ENCODE peak calls at places on chromosomes 5 and 9, in eight cellular contexts. K is HL-60, I is lower leg skin, T is brain microvascular endothelial cell, W is fibroblast of pulmonary artery, C is cardiac muscle cell, H is fibroblast of villous mesenchyme, S is AG04450. D is an unnamed sample.

GRCh38 chr5:53041740-53042139 is 52.6 kb downstream of the ITGA2 start:
- DNase-seq in T (no peak), I (no peak), W (no peak), K (no peak), S (no peak), C (no peak), H (peak), D (no peak)

GRCh38 chr5:33336911-33337620 is 103.7 kb upstream of the TARS1 start:
- DNase-seq in C (no peak), T (no peak), S (no peak), K (no peak), I (no peak), H (no peak), W (peak), D (peak)

GRCh38 chr5:124906339-124907097 is 160.1 kb upstream of the ZNF608 start:
- DNase-seq in T (peak), W (peak), H (peak), C (peak), K (no peak), I (peak), S (peak), D (peak)

GRCh38 chr5:10689391-10690081 is 71.5 kb downstream of the DAP start:
- DNase-seq in H (peak), C (peak), T (peak), K (peak), S (no peak), W (peak), I (no peak), D (peak)

GRCh38 chr5:77282337-77283027 is 72.0 kb downstream of the PDE8B start:
- DNase-seq in I (no peak), S (peak), H (peak), K (no peak), C (no peak), T (peak), W (peak), D (peak)

GRCh38 chr9:94867842-94868312 is 141.4 kb downstream of the AOPEP start:
- DNase-seq in I (no peak), W (peak), T (peak), S (peak), C (no peak), H (peak), K (no peak), D (peak)

GRCh38 chr9:126158591-126159519 is 167.8 kb upstream of the MVB12B start:
- DNase-seq in H (no peak), W (no peak), K (no peak), T (no peak), C (no peak), S (no peak), I (peak), D (no peak)

GRCh38 chr5:90133941-90134340 is 275.6 kb downstream of the CETN3 start:
- DNase-seq in I (no peak), H (no peak), S (no peak), W (peak), T (no peak), K (no peak), C (no peak), D (no peak)

GRCh38 chr9:35490155-35490909 is 421 bp downstream of the RUSC2 start:
- DNase-seq in K (no peak), C (peak), T (no peak), H (no peak), S (no peak), W (no peak), I (peak), D (peak)

GRCh38 chr5:128538249-128539037 is 398 bp upstream of the FBN2 start:
- DNase-seq in I (no peak), K (peak), W (peak), H (peak), S (peak), C (peak), T (peak), D (peak)

GRCh38 chr5:138631204-138631928 is 56.2 kb upstream of the HSPA9 start:
- DNase-seq in H (no peak), I (no peak), K (no peak), C (no peak), T (no peak), S (no peak), W (no peak), D (no peak)

GRCh38 chr5:63820557-63820956 is 141.7 kb downstream of the HTR1A start:
- DNase-seq in K (no peak), H (no peak), T (no peak), S (no peak), I (no peak), W (no peak), C (peak), D (no peak)

GRCh38 chr5:178993955-178994579 is 1.1 kb downstream of the GRM6 start:
- DNase-seq in K (no peak), C (no peak), S (no peak), H (no peak), W (no peak), I (peak), T (no peak), D (no peak)

GRCh38 chr5:78495800-78496199 is 135.4 kb downstream of the SCAMP1 start:
- DNase-seq in H (no peak), S (no peak), T (no peak), K (no peak), I (no peak), W (peak), C (no peak), D (no peak)

GRCh38 chr9:115992834-115993233 is 160.8 kb upstream of the PAPPA start:
- DNase-seq in W (peak), K (no peak), C (no peak), H (no peak), I (no peak), T (peak), S (peak), D (peak)

GRCh38 chr9:133471551-133472276 is 7.2 kb downstream of the SLC2A6 start:
- DNase-seq in W (no peak), K (no peak), T (no peak), S (no peak), I (no peak), C (no peak), H (no peak), D (no peak)

GRCh38 chr5:73818357-73818756 is 192.4 kb downstream of the ARHGEF28 start:
- DNase-seq in W (peak), H (no peak), I (no peak), K (no peak), S (peak), T (peak), C (no peak), D (peak)

GRCh38 chr5:54844905-54845566 is 140.4 kb downstream of the ESM1 start:
- DNase-seq in H (peak), K (no peak), I (no peak), W (peak), T (no peak), S (peak), C (peak), D (peak)

GRCh38 chr5:127440831-127441230 is 76.6 kb upstream of the PRRC1 start:
- DNase-seq in K (no peak), H (peak), I (no peak), C (no peak), T (peak), S (no peak), W (no peak), D (peak)

GRCh38 chr9:14909631-14910177 is 524 bp downstream of the FREM1 start:
- DNase-seq in T (no peak), H (no peak), S (no peak), I (no peak), W (no peak), K (no peak), C (peak), D (no peak)

GRCh38 chr5:11050596-11051304 is 289.7 kb upstream of the DAP start:
- DNase-seq in C (no peak), H (peak), S (no peak), I (no peak), W (no peak), K (no peak), T (no peak), D (peak)

GRCh38 chr5:81428866-81429265 is 34.9 kb upstream of the ACOT12 start:
- DNase-seq in T (no peak), K (no peak), W (peak), S (no peak), C (no peak), H (no peak), I (no peak), D (no peak)

GRCh38 chr5:173786296-173787187 is 101.6 kb upstream of the CPEB4 start:
- DNase-seq in T (no peak), C (no peak), I (no peak), K (peak), H (no peak), W (no peak), S (no peak), D (no peak)

GRCh38 chr5:67238191-67238590 is 41.6 kb upstream of the CD180 start:
- DNase-seq in T (no peak), S (no peak), I (no peak), C (no peak), W (no peak), K (no peak), H (peak), D (no peak)

GRCh38 chr9:4836676-4837075 is 43.9 kb downstream of the RCL1 start:
- DNase-seq in H (peak), C (no peak), W (no peak), K (no peak), T (peak), I (no peak), S (no peak), D (peak)

GRCh38 chr9:23005061-23005690 is 558.6 kb downstream of the DMRTA1 start:
- DNase-seq in H (no peak), S (no peak), C (peak), W (no peak), K (no peak), T (no peak), I (no peak), D (peak)

GRCh38 chr5:163571755-163572154 is 66.3 kb downstream of the MAT2B start:
- DNase-seq in S (peak), W (peak), H (peak), C (no peak), I (no peak), T (peak), K (no peak), D (peak)

GRCh38 chr5:153907170-153907775 is 131.4 kb downstream of the FAM114A2 start:
- DNase-seq in I (no peak), K (no peak), T (no peak), H (no peak), W (no peak), C (no peak), S (no peak), D (no peak)
- TF ChIP-seq CTCF in I (no peak), K (no peak), T (no peak), H (no peak), W (no peak), C (no peak), S (no peak), D (no peak)

GRCh38 chr9:110578575-110578895 is 1.0 kb downstream of the SVEP1 start:
- DNase-seq in K (no peak), S (no peak), I (no peak), H (no peak), W (no peak), T (no peak), C (no peak), D (no peak)

GRCh38 chr9:110578896-110579752 is at the start of gene SVEP1:
- DNase-seq in W (peak), S (no peak), H (peak), K (peak), C (peak), I (peak), T (peak), D (peak)

GRCh38 chr9:110573305-110573704 is 6.2 kb downstream of the SVEP1 start:
- DNase-seq in H (no peak), W (no peak), S (no peak), C (no peak), T (no peak), I (no peak), K (no peak), D (no peak)

GRCh38 chr9:110575169-110575568 is 4.4 kb downstream of the SVEP1 start:
- DNase-seq in H (no peak), T (no peak), I (no peak), S (no peak), C (no peak), W (no peak), K (no peak), D (no peak)

DNA sequence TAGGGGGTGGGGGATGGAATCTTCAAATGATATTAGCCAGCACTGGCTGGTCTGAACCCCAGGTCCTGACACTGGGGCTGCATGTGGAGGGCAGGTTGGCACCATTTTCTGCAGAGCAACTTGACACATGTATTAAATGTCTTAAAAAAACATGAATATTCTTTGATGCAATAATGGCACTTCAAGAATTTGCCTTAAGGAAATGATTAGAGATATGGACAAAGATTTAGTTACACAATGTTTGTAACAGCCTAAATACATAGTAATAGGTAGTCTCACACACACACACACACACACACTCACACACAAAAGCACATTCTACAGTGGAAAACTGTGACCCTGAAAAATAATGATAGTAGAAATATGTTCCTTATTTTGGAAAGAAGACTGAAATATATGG is 3.6 kb downstream of the SVEP1 start:
- DNase-seq in W (peak), S (no peak), H (no peak), C (no peak), I (no peak), K (no peak), T (no peak), D (peak)
- H3K4me3 ChIP-seq in W (peak), S (peak), H (peak), C (no peak), I (no peak), K (no peak), T (no peak), D (no peak)

DNA sequence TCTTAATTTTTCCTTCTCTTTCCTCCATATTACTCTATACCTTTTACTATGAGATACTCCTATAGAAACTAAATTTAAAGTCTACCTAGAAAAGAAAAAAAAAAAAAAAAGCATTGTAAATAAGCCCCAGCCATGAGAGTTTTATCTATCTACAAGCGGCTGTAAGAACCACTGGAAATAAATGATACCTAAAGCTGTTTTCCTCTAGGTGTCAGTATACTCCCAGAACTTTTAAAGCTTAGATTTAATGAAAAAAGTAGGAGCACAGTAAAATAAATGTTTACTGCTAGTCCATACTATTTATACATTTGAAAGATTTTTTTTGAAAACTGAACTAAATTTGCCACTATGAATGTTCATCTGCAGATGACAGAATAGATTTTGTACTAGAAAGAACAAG is 26.2 kb downstream of the TYRP1 start:
- DNase-seq in H (peak), W (peak), T (no peak), C (peak), K (no peak), S (no peak), I (no peak), D (peak)
- TF ChIP-seq CTCF in H (peak), W (peak), T (peak), C (peak), K (no peak), S (peak), I (no peak), D (peak)

DNA sequence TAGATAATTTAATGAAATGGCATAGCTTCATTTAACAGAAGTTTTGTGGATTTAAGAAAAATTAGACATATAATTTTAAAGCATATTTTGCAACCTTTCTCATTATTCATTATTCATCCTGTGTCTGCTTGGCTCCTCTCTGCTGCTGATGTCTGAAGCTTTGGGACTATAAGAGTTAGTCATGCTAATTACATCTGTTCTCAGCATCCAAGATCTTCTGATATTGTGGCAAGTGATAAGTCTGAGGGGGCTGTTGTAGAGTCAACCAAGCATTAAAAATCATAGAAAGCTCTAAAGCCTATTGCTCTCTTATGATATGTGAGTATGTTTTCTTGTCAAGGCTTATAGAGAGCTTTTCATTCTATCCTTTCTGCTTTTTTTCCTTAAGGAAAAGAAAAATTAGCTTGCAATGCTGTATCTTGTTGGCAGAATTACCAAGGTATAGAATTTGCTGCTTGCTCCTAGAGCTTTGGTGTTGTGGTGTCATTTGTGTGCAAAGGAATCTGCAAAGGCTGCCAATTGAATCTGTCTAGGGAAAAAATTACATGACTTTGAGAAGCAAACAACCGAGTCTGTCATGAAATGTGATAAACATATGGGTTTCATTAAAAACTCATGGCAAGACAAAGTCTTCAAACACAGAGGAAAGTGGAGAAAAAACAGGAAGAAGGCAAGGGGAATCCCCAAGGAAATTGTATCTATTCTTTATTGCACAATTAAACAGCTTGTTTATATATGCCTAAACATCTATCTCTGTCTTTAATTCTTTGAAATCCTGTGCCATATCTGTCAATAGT is 156.1 kb upstream of the DAB2 start:
- DNase-seq in I (no peak), T (peak), C (no peak), H (peak), W (peak), K (no peak), S (no peak), D (peak)
- H3K4me3 ChIP-seq in I (no peak), T (no peak), C (no peak), H (no peak), W (no peak), K (no peak), S (no peak), D (no peak)

GRCh38 chr9:32550609-32551490 is 1.3 kb upstream of the SMIM27 start:
- DNase-seq in S (peak), T (peak), I (peak), W (peak), C (peak), H (peak), K (peak), D (peak)
- TF ChIP-seq CTCF in S (peak), T (no peak), I (no peak), W (no peak), C (peak), H (no peak), K (no peak), D (peak)

GRCh38 chr9:91820949-91821880 is 128.8 kb downstream of the ROR2 start:
- DNase-seq in K (peak), T (no peak), W (no peak), C (no peak), S (no peak), I (no peak), H (no peak), D (no peak)

GRCh38 chr9:91825422-91825821 is 124.6 kb downstream of the ROR2 start:
- DNase-seq in C (no peak), H (peak), W (peak), I (no peak), K (no peak), T (no peak), S (no peak), D (peak)

GRCh38 chr9:91825866-91826265 is 124.2 kb downstream of the ROR2 start:
- DNase-seq in W (no peak), K (no peak), H (no peak), S (no peak), I (no peak), T (no peak), C (no peak), D (no peak)

GRCh38 chr9:91824151-91824550 is 125.9 kb downstream of the ROR2 start:
- DNase-seq in C (no peak), T (no peak), S (no peak), I (no peak), K (no peak), H (no peak), W (no peak), D (no peak)

GRCh38 chr9:91824591-91825339 is 125.3 kb downstream of the ROR2 start:
- DNase-seq in K (no peak), C (no peak), I (peak), S (no peak), H (peak), T (no peak), W (peak), D (no peak)
- H3K4me3 ChIP-seq in K (no peak), C (no peak), I (no peak), S (no peak), H (peak), T (no peak), W (no peak), D (no peak)

GRCh38 chr5:157366741-157367684 is 93.0 kb upstream of the NIPAL4 start:
- DNase-seq in H (peak), W (peak), S (peak), I (no peak), T (peak), K (no peak), C (peak), D (peak)
- TF ChIP-seq CTCF in H (peak), W (peak), S (peak), I (no peak), T (peak), K (no peak), C (peak), D (peak)

GRCh38 chr5:40605295-40605958 is 74.3 kb upstream of the PTGER4 start:
- DNase-seq in C (no peak), H (no peak), K (peak), I (no peak), W (peak), T (peak), S (no peak), D (peak)
- H3K4me3 ChIP-seq in C (no peak), H (no peak), K (no peak), I (no peak), W (no peak), T (no peak), S (no peak), D (no peak)

DNA sequence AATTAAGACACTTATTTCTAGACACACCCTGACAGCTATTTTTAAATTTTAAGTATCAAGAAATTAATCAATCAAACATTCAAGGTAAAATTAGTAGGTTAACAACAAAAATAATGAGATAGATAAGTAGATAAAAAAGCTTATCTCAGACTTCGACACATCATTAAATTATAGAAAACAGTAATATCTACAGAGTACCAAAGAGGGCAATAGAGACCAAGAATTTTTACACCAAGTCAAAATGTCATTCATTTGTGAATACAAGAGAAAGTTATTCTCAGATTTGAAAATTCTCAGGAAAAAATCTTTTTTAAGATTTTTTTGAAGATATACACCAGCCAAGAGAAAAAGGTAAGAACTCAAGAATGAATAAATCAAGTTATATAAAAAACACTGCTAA is 445.6 kb downstream of the ACTL7B start:
- DNase-seq in I (no peak), W (no peak), C (no peak), H (no peak), K (no peak), T (no peak), S (no peak), D (no peak)
- TF ChIP-seq CTCF in I (no peak), W (no peak), C (no peak), H (no peak), K (no peak), T (no peak), S (no peak), D (no peak)

D was measured in epithelial cell of esophagus.